ENCODE peak calls at places on chromosomes 2 and 18, in four cellular contexts. Y, Q, U and A are unnamed samples.
A peak's percentile ranks its signal among the peaks of the same experiment; 100 is the strongest.

GRCh38 chr2:215423234-215423633 is 12.6 kb downstream of the FN1 start:
- DNase-seq in Y (no peak), Q (no peak), U (no peak), A (no peak)

GRCh38 chr2:128684523-128684922 is 365.9 kb upstream of the HS6ST1 start:
- DNase-seq in Y (no peak), Q (no peak), U (no peak), A (no peak)

GRCh38 chr2:14909795-14910194 is 277.3 kb downstream of the LRATD1 start:
- DNase-seq in Y (peak; percentile 33), Q (no peak), U (no peak), A (no peak)

GRCh38 chr2:237137626-237138323 is 52.1 kb downstream of the COPS8 start:
- DNase-seq in Y (no peak), Q (no peak), U (no peak), A (no peak)

GRCh38 chr2:33272001-33272400 is 204.4 kb upstream of the RASGRP3 start:
- DNase-seq in Y (no peak), Q (no peak), U (no peak), A (no peak)

GRCh38 chr2:178477443-178478099 is 829 bp downstream of the FKBP7 start:
- DNase-seq in Y (no peak), Q (no peak), U (no peak), A (no peak)

GRCh38 chr2:239756392-239757153 is 268.6 kb downstream of the NDUFA10 start:
- DNase-seq in Y (no peak), Q (peak; percentile 33), U (no peak), A (no peak)

GRCh38 chr2:163990088-163990487 is 254.3 kb upstream of the FIGN start:
- DNase-seq in Y (no peak), Q (no peak), U (no peak), A (no peak)

GRCh38 chr2:143171817-143172216 is 42.6 kb downstream of the ARHGAP15 start:
- DNase-seq in Y (no peak), Q (no peak), U (no peak), A (no peak)

GRCh38 chr2:228866781-228867180 is 404.3 kb downstream of the PID1 start:
- DNase-seq in Y (no peak), Q (no peak), U (no peak), A (no peak)

GRCh38 chr2:11482473-11483031 is 16.6 kb upstream of the E2F6 start:
- DNase-seq in Y (peak; percentile 82), Q (peak; percentile 56), U (no peak), A (no peak)
- H3K27me3 ChIP-seq in Y (no peaks in the 10 kb centered on the region), Q (no peaks in the 10 kb centered on the region), U (peaks cover 3% of the 10 kb centered on the region), A (peaks cover 15% of the 10 kb centered on the region)

DNA sequence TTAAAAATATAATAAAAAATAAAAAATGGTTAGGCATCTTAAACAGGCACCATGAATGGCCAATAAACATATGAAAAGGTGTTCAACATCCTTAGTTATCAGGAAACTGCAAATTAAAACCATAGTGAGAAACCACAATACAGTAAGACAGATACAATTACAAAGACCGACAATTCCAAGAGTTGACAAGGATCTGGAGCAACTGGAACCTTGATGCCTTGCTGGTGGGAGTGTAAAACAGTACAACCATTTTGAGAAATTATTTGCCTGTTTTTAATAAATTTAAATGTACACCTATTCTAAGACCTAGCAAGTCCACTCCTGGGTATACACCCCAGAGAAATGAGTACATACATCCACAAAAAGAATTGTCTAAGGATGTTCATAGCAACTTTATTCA is 49.1 kb downstream of the NGEF start:
- DNase-seq in Y (no peak), Q (no peak), U (no peak), A (no peak)
- H3K9me3 ChIP-seq in Y (no peaks in the 10 kb centered on the region), Q (no peaks in the 10 kb centered on the region), U (no peaks in the 10 kb centered on the region), A (no peaks in the 10 kb centered on the region)

DNA sequence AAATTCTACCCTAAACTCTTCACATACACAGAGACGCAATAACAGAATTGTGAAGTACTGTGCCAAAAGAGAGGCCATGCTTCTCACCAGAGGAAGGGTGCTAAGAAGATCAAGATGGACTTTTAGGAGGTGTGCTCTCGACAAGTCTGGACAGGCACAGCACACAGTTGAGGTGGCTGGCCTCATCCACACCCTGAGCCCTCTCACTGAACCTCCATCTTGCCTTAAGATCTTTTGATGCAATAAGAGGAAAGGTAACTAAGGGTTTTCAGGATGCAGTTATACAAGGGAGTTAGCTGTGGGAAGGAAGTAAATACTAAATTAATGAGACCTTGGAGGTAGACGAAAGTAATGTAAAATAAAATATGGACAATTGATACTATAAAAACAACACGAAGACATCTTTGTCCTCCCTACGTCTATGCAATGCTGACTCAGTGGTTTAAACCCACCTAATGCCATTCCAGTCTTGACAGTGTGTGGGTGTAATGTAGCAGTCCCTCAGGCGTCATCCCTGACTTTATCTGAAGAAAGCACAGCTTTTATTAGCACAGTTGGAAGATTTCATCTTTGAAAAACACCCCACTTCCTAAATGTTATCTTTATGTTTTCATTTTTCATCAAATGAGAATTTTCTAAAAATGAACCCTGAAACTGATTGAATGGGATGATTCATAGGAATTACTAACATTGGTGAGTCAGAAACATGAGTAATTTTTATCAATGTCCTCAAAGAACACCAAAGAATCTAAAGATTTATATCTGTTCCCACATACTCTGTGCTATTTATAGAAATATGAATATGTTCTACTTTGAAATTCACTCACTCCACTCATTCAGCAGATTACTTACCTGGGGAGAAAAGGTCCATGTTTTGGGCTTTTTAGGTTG is 34.0 kb upstream of the MALL start:
- DNase-seq in Y (no peak), Q (no peak), U (no peak), A (no peak)
- H3K4me3 ChIP-seq in Y (no peak overlapping the region), Q (no peak overlapping the region), U (no peak overlapping the region), A (no peak overlapping the region)

DNA sequence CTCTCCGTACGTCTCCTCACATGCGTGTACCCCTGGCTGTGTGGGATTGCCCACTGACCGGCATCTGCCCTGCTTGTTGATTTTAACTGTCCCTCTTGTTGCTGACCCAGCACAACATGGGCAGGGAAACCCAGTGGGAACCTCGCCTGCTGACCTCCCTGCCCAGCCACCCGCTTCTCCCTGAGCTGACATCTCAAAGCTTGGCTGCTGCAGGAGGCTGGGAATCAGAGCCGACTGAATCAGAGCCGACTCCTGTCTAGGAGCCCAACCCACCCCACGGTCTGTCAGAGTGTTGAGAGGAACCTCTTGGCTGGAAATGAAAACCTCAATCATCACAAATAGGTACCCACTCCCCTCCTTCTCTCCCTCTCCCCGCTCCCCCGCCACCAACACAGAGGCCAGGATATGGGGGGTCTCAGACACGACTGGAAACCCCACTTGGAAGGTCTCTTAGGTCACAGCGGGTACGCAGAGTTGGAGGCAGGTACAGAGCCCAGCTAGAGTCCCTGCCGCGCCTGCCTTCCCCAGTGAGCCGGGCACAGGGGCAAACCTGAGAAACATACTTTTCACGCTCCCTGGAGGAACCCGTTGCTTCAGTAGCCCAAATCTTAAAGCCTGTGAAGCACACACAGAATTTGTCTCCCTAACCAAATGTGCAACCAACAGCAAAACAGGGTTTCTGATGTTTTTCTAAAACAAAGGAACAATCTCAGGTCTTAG is 784 bp downstream of the EDAR start:
- DNase-seq in Y (no peak), Q (no peak), U (no peak), A (no peak)
- H3K27me3 ChIP-seq in Y (no peaks in the 10 kb centered on the region), Q (no peaks in the 10 kb centered on the region), U (no peaks in the 10 kb centered on the region), A (no peaks in the 10 kb centered on the region)

GRCh38 chr2:135076556-135076955 is 24.5 kb downstream of the RAB3GAP1 start:
- DNase-seq in Y (no peak), Q (no peak), U (no peak), A (no peak)

GRCh38 chr2:135072125-135072997 is 20.3 kb downstream of the RAB3GAP1 start:
- DNase-seq in Y (no peak), Q (no peak), U (no peak), A (no peak)

GRCh38 chr2:135078417-135078816 is 26.3 kb downstream of the RAB3GAP1 start:
- DNase-seq in Y (no peak), Q (no peak), U (no peak), A (no peak)

GRCh38 chr2:135074216-135074615 is 22.1 kb downstream of the RAB3GAP1 start:
- DNase-seq in Y (no peak), Q (no peak), U (no peak), A (no peak)
- H3K9me3 ChIP-seq in Y (no peaks in the 10 kb centered on the region), Q (no peaks in the 10 kb centered on the region), U (no peaks in the 10 kb centered on the region), A (peaks cover 25% of the 10 kb centered on the region)

DNA sequence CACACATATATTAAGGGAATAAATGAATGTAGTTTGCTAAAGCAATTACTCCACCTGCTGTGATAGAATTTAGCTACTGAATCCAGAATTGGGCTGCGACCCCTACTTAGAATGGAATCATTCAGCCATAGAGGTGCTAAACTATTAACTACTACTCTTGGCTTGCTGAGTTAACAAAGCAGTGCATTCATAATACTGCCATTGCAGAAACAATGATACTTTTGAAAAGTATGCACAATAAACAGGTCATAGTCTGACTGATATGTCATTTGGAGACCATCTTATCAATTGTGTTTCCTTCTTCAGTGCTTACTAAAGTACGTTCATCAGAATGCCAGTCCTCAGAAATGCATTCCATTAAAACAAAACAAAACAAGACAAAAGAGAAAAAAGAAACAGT is 273.5 kb downstream of the PIEZO2 start:
- DNase-seq in Y (no peak), Q (no peak), U (no peak), A (no peak)
- H3K4me3 ChIP-seq in Y (no peak overlapping the region), Q (no peak overlapping the region), U (no peak overlapping the region), A (no peak overlapping the region)

GRCh38 chr18:7383336-7383980 is 152.6 kb downstream of the LRRC30 start:
- DNase-seq in Y (no peak), Q (no peak), U (no peak), A (no peak)

GRCh38 chr18:7393080-7393479 is 162.2 kb downstream of the LRRC30 start:
- DNase-seq in Y (no peak), Q (no peak), U (no peak), A (no peak)

GRCh38 chr18:7394041-7394440 is 163.2 kb downstream of the LRRC30 start:
- DNase-seq in Y (no peak), Q (no peak), U (no peak), A (no peak)

GRCh38 chr18:7390731-7391492 is 160.0 kb downstream of the LRRC30 start:
- DNase-seq in Y (no peak), Q (no peak), U (no peak), A (no peak)

GRCh38 chr18:7388752-7389151 is 157.9 kb downstream of the LRRC30 start:
- DNase-seq in Y (no peak), Q (no peak), U (no peak), A (no peak)
- H3K27me3 ChIP-seq in Y (no peaks in the 10 kb centered on the region), Q (no peaks in the 10 kb centered on the region), U (no peaks in the 10 kb centered on the region), A (no peaks in the 10 kb centered on the region)

DNA sequence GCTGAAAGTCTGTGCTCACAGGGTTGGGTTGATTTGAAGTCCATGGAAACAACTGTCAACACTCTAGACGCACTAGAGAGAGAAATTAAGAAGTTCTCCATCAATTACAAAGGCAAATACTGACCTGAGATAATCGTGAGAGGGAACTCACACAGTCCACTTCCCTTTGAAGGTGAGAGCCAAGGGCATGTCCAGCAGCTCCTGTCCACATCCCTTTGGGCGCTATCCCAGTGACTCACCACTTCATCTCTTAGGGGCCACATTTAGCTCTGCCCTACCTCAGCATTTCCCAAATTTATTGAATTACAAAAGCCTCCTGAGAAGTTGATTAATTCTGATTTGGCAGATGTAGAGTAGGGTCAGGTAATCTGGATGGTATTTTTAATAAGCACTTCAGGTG is 148.8 kb upstream of the MAPRE2 start:
- DNase-seq in Y (no peak), Q (no peak), U (no peak), A (no peak)
- H3K9me3 ChIP-seq in Y (no peaks in the 10 kb centered on the region), Q (no peaks in the 10 kb centered on the region), U (no peaks in the 10 kb centered on the region), A (no peaks in the 10 kb centered on the region)